ENCODE peak calls at places on chromosome 11, in ten cellular contexts. I is brain microvascular endothelial cell, P is fibroblast of the aortic adventitia, L is GM12865, C is lung, V is PC-3, T is mucosa of descending colon, Q is right lobe of liver, B is vagina, O is AG09309. N is an unnamed sample.

GRCh38 chr11:65780770-65781151 is at the start of gene AP5B1:
- DNase-seq in I (no peak), P (peak), L (peak), C (peak), V (peak), T (peak), Q (peak), B (peak), O (no peak), N (peak)

GRCh38 chr11:126917531-126918204 is 82.9 kb downstream of the KIRREL3 start:
- DNase-seq in I (peak), P (peak), L (peak), C (no peak), V (peak), T (no peak), Q (no peak), B (no peak), O (peak), N (peak)

GRCh38 chr11:35165416-35166368 is 26.7 kb downstream of the CD44 start:
- DNase-seq in I (peak), P (peak), L (peak), C (peak), V (peak), T (no peak), Q (no peak), B (no peak), O (peak), N (peak)

GRCh38 chr11:128886401-128887119 is 4.6 kb upstream of the KCNJ5 start:
- DNase-seq in I (no peak), P (no peak), L (no peak), C (no peak), V (peak), T (no peak), Q (no peak), B (no peak), O (no peak), N (no peak)

GRCh38 chr11:80293293-80293692 is 852.5 kb upstream of the TENM4 start:
- DNase-seq in I (no peak), P (no peak), L (no peak), C (no peak), V (no peak), T (no peak), Q (no peak), B (no peak), O (no peak), N (no peak)

GRCh38 chr11:65435981-65436411 is 13.4 kb downstream of the NEAT1 start:
- DNase-seq in I (peak), P (no peak), L (no peak), C (no peak), V (no peak), T (peak), Q (peak), B (no peak), O (no peak), N (no peak)

GRCh38 chr11:68020575-68020974 is 9.9 kb upstream of the NDUFS8 start:
- DNase-seq in I (no peak), P (no peak), L (no peak), C (peak), V (peak), T (no peak), Q (no peak), B (no peak), O (no peak), N (no peak)

GRCh38 chr11:110366234-110366633 is 63.5 kb upstream of the FDX1 start:
- DNase-seq in I (peak), P (no peak), L (no peak), C (peak), V (peak), T (no peak), Q (peak), B (no peak), O (no peak), N (peak)

GRCh38 chr11:11344045-11344444 is 9.0 kb downstream of the CSNK2A3 start:
- DNase-seq in I (no peak), P (no peak), L (no peak), C (no peak), V (no peak), T (no peak), Q (no peak), B (no peak), O (no peak), N (no peak)

GRCh38 chr11:72014761-72015320 is 16.1 kb downstream of the IL18BP start:
- DNase-seq in I (no peak), P (no peak), L (no peak), C (no peak), V (no peak), T (no peak), Q (no peak), B (no peak), O (no peak), N (no peak)

GRCh38 chr11:128375941-128376340 is 211.4 kb downstream of the ETS1 start:
- DNase-seq in I (no peak), P (no peak), L (no peak), C (no peak), V (peak), T (no peak), Q (no peak), B (no peak), O (no peak), N (no peak)

GRCh38 chr11:101907826-101908225 is 7.0 kb upstream of the CEP126 start:
- DNase-seq in I (no peak), P (peak), L (no peak), C (no peak), V (no peak), T (no peak), Q (no peak), B (no peak), O (no peak), N (no peak)

GRCh38 chr11:44529895-44530412 is 35.5 kb upstream of the CD82 start:
- DNase-seq in I (no peak), P (no peak), L (no peak), C (no peak), V (no peak), T (no peak), Q (no peak), B (no peak), O (no peak), N (no peak)

GRCh38 chr11:45233121-45233803 is 52.9 kb downstream of the SYT13 start:
- DNase-seq in I (peak), P (peak), L (peak), C (peak), V (peak), T (peak), Q (peak), B (no peak), O (no peak), N (peak)

GRCh38 chr11:13301522-13301921 is 23.9 kb downstream of the BMAL1 start:
- DNase-seq in I (no peak), P (no peak), L (no peak), C (no peak), V (no peak), T (no peak), Q (no peak), B (no peak), O (no peak), N (no peak)

GRCh38 chr11:1230121-1230455 is 7.2 kb downstream of the MUC5B start:
- DNase-seq in I (no peak), P (no peak), L (no peak), C (no peak), V (no peak), T (no peak), Q (peak), B (no peak), O (no peak), N (no peak)

GRCh38 chr11:41201156-41201555 is 258.3 kb downstream of the LRRC4C start:
- DNase-seq in I (no peak), P (no peak), L (peak), C (peak), V (peak), T (no peak), Q (no peak), B (no peak), O (no peak), N (peak)

GRCh38 chr11:119263352-119263940 is 53.5 kb downstream of the MCAM start:
- DNase-seq in I (no peak), P (no peak), L (peak), C (no peak), V (no peak), T (no peak), Q (no peak), B (no peak), O (no peak), N (no peak)

GRCh38 chr11:134272381-134273316 is 3.5 kb upstream of the GLB1L3 start:
- DNase-seq in I (no peak), P (peak), L (no peak), C (no peak), V (no peak), T (no peak), Q (peak), B (peak), O (peak), N (peak)

GRCh38 chr11:122862091-122862490 is 20.5 kb upstream of the JHY start:
- DNase-seq in I (no peak), P (no peak), L (no peak), C (no peak), V (no peak), T (no peak), Q (no peak), B (no peak), O (no peak), N (no peak)

GRCh38 chr11:102868359-102868758 is 6.4 kb downstream of the MMP12 start:
- DNase-seq in I (no peak), P (peak), L (no peak), C (no peak), V (peak), T (no peak), Q (no peak), B (no peak), O (peak), N (peak)

GRCh38 chr11:3949132-3949531 is 93.7 kb downstream of the STIM1 start:
- DNase-seq in I (no peak), P (no peak), L (peak), C (no peak), V (no peak), T (no peak), Q (no peak), B (no peak), O (no peak), N (no peak)

GRCh38 chr11:66564538-66564937 is 3.9 kb downstream of the CTSF start:
- DNase-seq in I (no peak), P (no peak), L (no peak), C (no peak), V (no peak), T (no peak), Q (no peak), B (no peak), O (no peak), N (no peak)

GRCh38 chr11:26976389-26976788 is 17.5 kb upstream of the FIBIN start:
- DNase-seq in I (peak), P (peak), L (no peak), C (no peak), V (peak), T (no peak), Q (no peak), B (no peak), O (peak), N (peak)

GRCh38 chr11:28820296-28820989 is 712.3 kb downstream of the METTL15 start:
- DNase-seq in I (no peak), P (peak), L (no peak), C (no peak), V (no peak), T (no peak), Q (no peak), B (no peak), O (no peak), N (no peak)

GRCh38 chr11:121444508-121444907 is 7.6 kb upstream of the SORL1 start:
- DNase-seq in I (no peak), P (no peak), L (no peak), C (no peak), V (no peak), T (no peak), Q (no peak), B (no peak), O (no peak), N (no peak)
- H3K4me3 ChIP-seq in I (no peak), P (no peak), L (no peak), C (no peak), V (no peak), T (no peak), Q (no peak), B (no peak), O (no peak), N (no peak)

DNA sequence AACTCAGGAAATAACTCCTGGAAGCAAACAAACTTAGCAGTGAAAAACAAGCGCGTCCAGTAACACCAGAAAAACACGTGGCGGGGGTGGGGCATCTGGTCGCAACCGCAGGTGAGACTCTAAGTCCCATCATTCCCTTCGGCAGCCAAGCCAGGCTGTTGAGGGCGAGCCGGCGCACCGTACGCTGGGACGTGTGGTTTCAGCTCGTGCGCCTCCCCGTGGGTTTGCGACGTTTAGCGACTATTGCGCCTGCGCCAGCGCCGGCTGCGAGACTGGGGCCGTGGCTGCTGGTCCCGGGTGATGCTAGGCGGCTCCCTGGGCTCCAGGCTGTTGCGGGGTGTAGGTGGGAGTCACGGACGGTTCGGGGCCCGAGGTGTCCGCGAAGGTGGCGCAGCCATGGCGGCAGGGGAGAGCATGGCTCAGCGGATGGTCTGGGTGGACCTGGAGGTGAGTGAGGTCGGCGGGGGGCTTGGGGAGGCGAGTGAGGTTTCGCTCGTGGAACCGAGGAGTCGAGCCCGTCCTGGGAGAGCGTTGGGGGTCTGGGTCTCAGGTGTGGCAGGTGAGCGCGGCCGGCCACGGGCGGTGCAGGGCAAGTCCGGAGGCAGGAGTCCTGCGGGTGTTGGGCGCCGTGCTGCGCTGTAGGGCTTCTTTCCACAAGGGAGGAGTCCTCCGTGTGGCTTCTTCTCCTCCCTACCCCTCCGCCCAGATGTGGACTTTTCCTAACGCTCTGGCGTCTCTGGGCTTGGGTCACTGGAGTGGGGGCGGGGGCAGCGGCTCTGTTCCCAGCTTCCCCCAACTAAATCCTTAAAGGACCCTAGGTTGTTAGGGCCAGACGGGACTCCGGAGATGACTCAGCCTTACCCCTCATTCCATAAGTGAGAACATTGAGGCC is at the start of gene REXO2:
- DNase-seq in I (peak), P (peak), L (peak), C (peak), V (peak), T (peak), Q (peak), B (no peak), O (peak), N (peak)
- TF ChIP-seq CTCF in I (peak), P (peak), L (peak), C (peak), V (peak), T (peak), Q (peak), B (no peak), O (peak), N (peak)

GRCh38 chr11:112024178-112024777 is 930 bp upstream of the DLAT start:
- DNase-seq in I (no peak), P (no peak), L (peak), C (no peak), V (no peak), T (no peak), Q (no peak), B (no peak), O (no peak), N (no peak)

GRCh38 chr11:112019066-112019465 is 6.1 kb upstream of the DLAT start:
- DNase-seq in I (no peak), P (no peak), L (no peak), C (no peak), V (no peak), T (no peak), Q (no peak), B (no peak), O (no peak), N (no peak)

GRCh38 chr11:112024778-112025678 is at the start of gene DLAT:
- DNase-seq in I (peak), P (peak), L (peak), C (peak), V (peak), T (peak), Q (peak), B (no peak), O (no peak), N (peak)

GRCh38 chr11:112025682-112026081 is 474 bp downstream of the DLAT start:
- DNase-seq in I (no peak), P (peak), L (no peak), C (no peak), V (no peak), T (no peak), Q (no peak), B (no peak), O (no peak), N (peak)

GRCh38 chr11:112023104-112023503 is 2.1 kb upstream of the DLAT start:
- DNase-seq in I (no peak), P (no peak), L (no peak), C (no peak), V (no peak), T (no peak), Q (no peak), B (no peak), O (no peak), N (no peak)
- H3K4me3 ChIP-seq in I (no peak), P (no peak), L (peak), C (no peak), V (no peak), T (no peak), Q (no peak), B (no peak), O (no peak), N (no peak)

GRCh38 chr11:63822438-63822837 is 9.2 kb downstream of the SPINDOC start:
- DNase-seq in I (no peak), P (no peak), L (no peak), C (no peak), V (peak), T (no peak), Q (no peak), B (no peak), O (no peak), N (no peak)
- TF ChIP-seq CTCF in I (no peak), P (no peak), L (no peak), C (no peak), V (no peak), T (no peak), Q (no peak), B (no peak), O (no peak), N (no peak)

GRCh38 chr11:6629573-6629891 is 10.3 kb upstream of the TPP1 start:
- DNase-seq in I (no peak), P (no peak), L (no peak), C (no peak), V (no peak), T (no peak), Q (no peak), B (no peak), O (no peak), N (no peak)
- H3K4me3 ChIP-seq in I (no peak), P (no peak), L (no peak), C (no peak), V (no peak), T (no peak), Q (no peak), B (no peak), O (no peak), N (no peak)

GRCh38 chr11:47269002-47269828 is 718 bp upstream of the MADD start:
- DNase-seq in I (peak), P (peak), L (peak), C (peak), V (peak), T (peak), Q (peak), B (no peak), O (peak), N (peak)
- TF ChIP-seq CTCF in I (peak), P (peak), L (no peak), C (no peak), V (no peak), T (peak), Q (no peak), B (no peak), O (no peak), N (no peak)

GRCh38 chr11:100777118-100777517 is 90.0 kb downstream of the ARHGAP42 start:
- DNase-seq in I (no peak), P (no peak), L (no peak), C (no peak), V (peak), T (no peak), Q (no peak), B (no peak), O (no peak), N (no peak)
- H3K4me3 ChIP-seq in I (no peak), P (no peak), L (no peak), C (no peak), V (peak), T (no peak), Q (no peak), B (no peak), O (no peak), N (no peak)

DNA sequence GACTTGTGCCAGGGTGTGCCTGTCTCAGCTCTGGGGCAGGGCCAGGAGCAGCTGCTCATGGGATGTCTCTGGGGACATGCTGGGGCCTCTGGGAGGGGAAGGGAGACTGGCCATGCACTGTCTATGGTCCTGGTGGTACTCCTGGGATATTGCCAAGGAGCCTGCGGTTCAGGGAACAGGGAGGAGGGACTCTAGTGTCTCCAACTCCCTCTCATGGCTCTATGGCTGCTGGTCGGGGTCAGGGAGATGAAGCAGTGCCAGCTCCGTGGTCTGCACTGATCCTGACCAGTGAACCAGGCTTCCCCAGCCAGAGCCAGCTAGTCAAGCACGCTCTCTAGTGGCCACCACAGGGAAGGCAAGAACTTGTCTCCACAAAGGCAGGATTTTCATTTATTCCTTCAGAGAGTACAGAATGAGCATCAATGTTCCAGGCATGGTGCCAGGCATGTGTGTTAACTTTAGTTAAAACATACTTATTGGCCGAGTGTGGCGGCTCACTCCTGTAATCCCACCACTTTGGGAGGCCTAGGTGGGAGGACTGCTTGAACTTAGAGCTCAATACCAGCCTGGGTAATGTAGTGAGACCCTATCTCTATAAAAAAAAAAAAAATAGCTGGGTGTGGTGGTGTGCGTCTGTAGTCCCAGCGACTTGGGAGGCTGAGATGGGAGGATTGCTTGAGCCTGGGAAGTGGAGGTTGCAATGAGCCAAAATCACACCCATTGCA is 2.5 kb upstream of the BEST1 start:
- DNase-seq in I (peak), P (peak), L (peak), C (peak), V (peak), T (peak), Q (peak), B (no peak), O (peak), N (peak)
- TF ChIP-seq CTCF in I (peak), P (peak), L (peak), C (peak), V (peak), T (peak), Q (peak), B (peak), O (peak), N (peak)